ENCODE peak calls at places on chromosomes 12 and 14, in nine cellular contexts. B, L, K, F, O, Z, R, P and S are unnamed samples. For H3K4me1, the result is how much of the 10 kb centered on the place peaks cover.

GRCh38 chr12:74776378-74776777 is 238.7 kb downstream of the ATXN7L3B start:
- DNase-seq in B (no peak), L (no peak), K (no peak), F (no peak), O (no peak), Z (peak), R (no peak), P (no peak), S (no peak)

GRCh38 chr14:61511558-61511924 is 183.8 kb upstream of the HIF1A start:
- DNase-seq in B (no peak), L (no peak), K (no peak), F (no peak), O (no peak), Z (no peak), R (no peak), P (no peak), S (no peak)

GRCh38 chr12:92369643-92370042 is 224.0 kb upstream of the BTG1 start:
- DNase-seq in B (no peak), L (no peak), K (no peak), F (no peak), O (no peak), Z (no peak), R (no peak), P (no peak), S (no peak)

GRCh38 chr14:67622675-67623074 is 3.0 kb downstream of the ARG2 start:
- DNase-seq in B (no peak), L (no peak), K (no peak), F (no peak), O (peak), Z (peak), R (no peak), P (peak), S (no peak)

GRCh38 chr12:3071107-3071506 is 6.1 kb upstream of the TSPAN9 start:
- DNase-seq in B (no peak), L (no peak), K (no peak), F (no peak), O (no peak), Z (no peak), R (no peak), P (no peak), S (no peak)

GRCh38 chr14:46197856-46198255 is 453.7 kb downstream of the RPL10L start:
- DNase-seq in B (no peak), L (no peak), K (no peak), F (no peak), O (no peak), Z (no peak), R (no peak), P (no peak), S (peak)

GRCh38 chr12:64672925-64673409 is 62.7 kb downstream of the RASSF3 start:
- DNase-seq in B (peak), L (peak), K (no peak), F (no peak), O (no peak), Z (peak), R (peak), P (peak), S (peak)

GRCh38 chr12:75891072-75891471 is 140.5 kb downstream of the PHLDA1 start:
- DNase-seq in B (no peak), L (no peak), K (no peak), F (no peak), O (no peak), Z (no peak), R (no peak), P (no peak), S (no peak)

GRCh38 chr14:83071888-83072501 is 1538.3 kb upstream of the SEL1L start:
- DNase-seq in B (no peak), L (no peak), K (no peak), F (no peak), O (peak), Z (no peak), R (no peak), P (no peak), S (no peak)

GRCh38 chr14:24734917-24735500 is 101.0 kb upstream of the GZMB start:
- DNase-seq in B (peak), L (peak), K (no peak), F (no peak), O (peak), Z (no peak), R (peak), P (no peak), S (peak)

GRCh38 chr14:92846162-92846897 is 52.2 kb downstream of the GOLGA5 start:
- DNase-seq in B (peak), L (peak), K (no peak), F (no peak), O (no peak), Z (no peak), R (no peak), P (no peak), S (no peak)

GRCh38 chr12:75212072-75212471 is 2.4 kb upstream of the KCNC2 start:
- DNase-seq in B (no peak), L (no peak), K (no peak), F (no peak), O (no peak), Z (no peak), R (no peak), P (no peak), S (no peak)

GRCh38 chr14:31435276-31435675 is 14.9 kb upstream of the HEATR5A start:
- DNase-seq in B (no peak), L (no peak), K (no peak), F (no peak), O (no peak), Z (no peak), R (no peak), P (no peak), S (no peak)

GRCh38 chr12:26749781-26750180 is 83.2 kb downstream of the ITPR2 start:
- DNase-seq in B (no peak), L (no peak), K (no peak), F (no peak), O (no peak), Z (no peak), R (no peak), P (no peak), S (no peak)

GRCh38 chr14:21210023-21210422 is 54.2 kb upstream of the OR5AU1 start:
- DNase-seq in B (no peak), L (no peak), K (no peak), F (no peak), O (no peak), Z (no peak), R (no peak), P (no peak), S (no peak)
- H3K4me1 ChIP-seq in B (under half), L (under half), K (under half), F (under half), O (under half), Z (under half), R (under half), P (under half), S (under half)

GRCh38 chr12:130041983-130042812 is 120.1 kb upstream of the FZD10 start:
- DNase-seq in B (peak), L (no peak), K (no peak), F (no peak), O (peak), Z (no peak), R (no peak), P (no peak), S (peak)
- TF ChIP-seq CTCF in B (peak), L (peak), K (peak), F (peak), O (no peak), Z (no peak), R (peak), P (peak), S (peak)

GRCh38 chr12:117836999-117837736 is 131.6 kb downstream of the KSR2 start:
- DNase-seq in B (peak), L (peak), K (no peak), F (peak), O (peak), Z (peak), R (peak), P (peak), S (peak)
- H3K4me3 ChIP-seq in B (no peak), L (no peak), K (no peak), F (no peak), O (no peak), Z (no peak), R (no peak), P (no peak), S (no peak)

DNA sequence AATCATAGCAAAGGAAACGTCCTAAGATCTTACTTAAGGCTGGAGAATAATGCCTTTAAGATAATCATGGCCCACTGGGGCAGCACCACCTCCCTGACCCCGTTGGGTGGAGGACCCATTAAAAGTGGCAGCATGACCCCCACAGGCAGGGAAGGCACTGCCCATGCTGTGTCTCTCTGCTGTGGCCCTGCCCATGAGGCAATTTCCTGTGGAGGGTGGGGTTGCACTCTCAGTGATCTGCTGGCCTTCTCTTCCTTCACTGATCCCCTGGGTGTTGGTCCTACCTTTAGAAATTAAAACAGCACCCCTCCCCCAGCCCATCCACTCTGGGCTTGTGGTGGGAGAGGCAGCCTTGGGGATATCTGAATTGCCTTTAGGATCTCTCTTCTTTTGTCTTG is 17.3 kb downstream of the KLRK1 start:
- DNase-seq in B (no peak), L (no peak), K (no peak), F (no peak), O (no peak), Z (no peak), R (no peak), P (no peak), S (no peak)
- H3K4me1 ChIP-seq in B (under half), L (under half), K (under half), F (under half), O (under half), Z (under half), R (under half), P (under half), S (under half)

DNA sequence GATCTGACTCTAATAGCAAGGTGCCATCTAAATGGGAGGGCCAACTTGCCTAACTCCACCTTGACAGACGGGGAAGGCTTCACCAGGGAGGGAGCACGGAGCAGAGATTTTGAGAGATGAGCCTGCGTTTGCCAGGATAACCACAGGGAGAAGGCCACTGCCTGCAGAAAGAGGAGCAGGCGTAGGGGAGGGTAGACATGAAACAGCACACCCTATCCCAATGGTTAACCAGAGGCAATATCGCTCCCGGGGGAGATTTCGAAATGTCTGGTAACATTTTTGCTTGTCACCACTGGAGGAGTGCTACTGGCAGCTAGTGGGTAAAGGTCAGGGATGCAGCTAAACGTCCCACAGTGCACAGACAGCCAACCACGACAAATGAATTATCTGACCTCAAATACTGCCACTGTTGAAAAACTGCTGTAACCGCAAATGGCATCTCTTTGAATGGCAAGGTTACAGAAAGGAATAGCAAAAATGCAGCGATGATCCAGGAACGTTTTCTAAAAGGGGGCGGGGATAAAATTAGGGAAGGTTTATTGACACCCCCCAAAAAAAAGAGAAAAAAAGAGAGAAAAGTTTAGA is 126.0 kb upstream of the ATF7IP start:
- DNase-seq in B (peak), L (no peak), K (no peak), F (no peak), O (peak), Z (no peak), R (no peak), P (no peak), S (peak)
- TF ChIP-seq CTCF in B (no peak), L (no peak), K (peak), F (no peak), O (no peak), Z (no peak), R (no peak), P (no peak), S (peak)

GRCh38 chr12:10097521-10097920 is 1.3 kb downstream of the CLEC1A start:
- DNase-seq in B (no peak), L (no peak), K (no peak), F (no peak), O (no peak), Z (no peak), R (no peak), P (no peak), S (no peak)

GRCh38 chr12:10095971-10096370 is 2.8 kb downstream of the CLEC1A start:
- DNase-seq in B (no peak), L (no peak), K (no peak), F (no peak), O (no peak), Z (no peak), R (no peak), P (no peak), S (no peak)

GRCh38 chr12:10101648-10102220 is 2.9 kb upstream of the CLEC1A start:
- DNase-seq in B (no peak), L (no peak), K (no peak), F (no peak), O (no peak), Z (no peak), R (no peak), P (no peak), S (no peak)

GRCh38 chr12:10101042-10101579 is 2.3 kb upstream of the CLEC1A start:
- DNase-seq in B (no peak), L (no peak), K (no peak), F (no peak), O (no peak), Z (peak), R (no peak), P (no peak), S (peak)

GRCh38 chr12:10098762-10099161 is at the start of gene CLEC1A:
- DNase-seq in B (no peak), L (no peak), K (no peak), F (no peak), O (peak), Z (no peak), R (no peak), P (no peak), S (no peak)
- H3K4me3 ChIP-seq in B (no peak), L (no peak), K (no peak), F (peak), O (no peak), Z (no peak), R (no peak), P (no peak), S (no peak)